ENCODE peak calls at places on chromosomes 3 and 15, in six cellular contexts. Q, F, P, Y, Z and J are unnamed samples.

GRCh38 chr3:126567696-126568438 is 9.1 kb upstream of the C3orf22 start:
- DNase-seq in Q (no peak), F (peak; percentile 13), P (no peak), Y (no peak), Z (peak; percentile 65), J (peak; percentile 42)

GRCh38 chr3:196619213-196619612 is 20.3 kb upstream of the NRROS start:
- DNase-seq in Q (no peak), F (no peak), P (no peak), Y (no peak), Z (no peak), J (no peak)

GRCh38 chr3:8875831-8876230 is 87.4 kb downstream of the RAD18 start:
- DNase-seq in Q (no peak), F (no peak), P (no peak), Y (no peak), Z (no peak), J (no peak)

GRCh38 chr3:111915905-111916304 is 56.8 kb downstream of the PHLDB2 start:
- DNase-seq in Q (peak; percentile 87), F (no peak), P (no peak), Y (no peak), Z (no peak), J (no peak)

GRCh38 chr15:40282144-40282869 is 557 bp downstream of the ANKRD63 start:
- DNase-seq in Q (peak; percentile 31), F (peak; percentile 92), P (peak; percentile 56), Y (peak; percentile 50), Z (no peak), J (no peak)

GRCh38 chr3:31312400-31312799 is 220.3 kb upstream of the STT3B start:
- DNase-seq in Q (no peak), F (no peak), P (no peak), Y (no peak), Z (no peak), J (no peak)

GRCh38 chr3:104069114-104069513 is 1297.6 kb upstream of the ALCAM start:
- DNase-seq in Q (no peak), F (no peak), P (no peak), Y (no peak), Z (no peak), J (no peak)

GRCh38 chr3:38579146-38579545 is 70.3 kb downstream of the SCN5A start:
- DNase-seq in Q (no peak), F (peak; percentile 70), P (peak; percentile 17), Y (no peak), Z (peak; percentile 74), J (peak; percentile 69)

GRCh38 chr3:100159564-100160153 is 45.4 kb upstream of the FILIP1L start:
- DNase-seq in Q (peak; percentile 94), F (no peak), P (no peak), Y (no peak), Z (no peak), J (no peak)

GRCh38 chr3:24360946-24361345 is 133.7 kb downstream of the THRB start:
- DNase-seq in Q (no peak), F (no peak), P (no peak), Y (no peak), Z (no peak), J (no peak)

GRCh38 chr3:69932501-69932900 is 67.0 kb upstream of the SAMMSON start:
- DNase-seq in Q (no peak), F (no peak), P (no peak), Y (no peak), Z (no peak), J (no peak)

GRCh38 chr3:124246949-124247348 is 255.0 kb upstream of the ROPN1 start:
- DNase-seq in Q (peak; percentile 26), F (no peak), P (no peak), Y (peak; percentile 19), Z (no peak), J (no peak)

GRCh38 chr3:196179380-196180308 is 31.6 kb downstream of the ZDHHC19 start:
- DNase-seq in Q (peak; percentile 25), F (peak; percentile 83), P (no peak), Y (peak; percentile 52), Z (no peak), J (no peak)

GRCh38 chr3:120022729-120023128 is 71.5 kb downstream of the GSK3B start:
- DNase-seq in Q (no peak), F (no peak), P (no peak), Y (no peak), Z (no peak), J (no peak)

GRCh38 chr3:68403741-68404140 is 528.6 kb downstream of the TAFA4 start:
- DNase-seq in Q (no peak), F (no peak), P (no peak), Y (no peak), Z (no peak), J (no peak)

GRCh38 chr15:80563372-80563997 is 131.6 kb upstream of the ABHD17C start:
- DNase-seq in Q (no peak), F (no peak), P (no peak), Y (no peak), Z (peak; percentile 77), J (no peak)

GRCh38 chr3:50516048-50516871 is 12.8 kb upstream of the CACNA2D2 start:
- DNase-seq in Q (peak; percentile 3), F (peak; percentile 86), P (peak; percentile 26), Y (peak; percentile 22), Z (no peak), J (no peak)
- TF ChIP-seq POLR2AphosphoS5 in Q (no peak), F (peak; percentile 17), P (no peak), Y (no peak), Z (no peak), J (no peak)

DNA sequence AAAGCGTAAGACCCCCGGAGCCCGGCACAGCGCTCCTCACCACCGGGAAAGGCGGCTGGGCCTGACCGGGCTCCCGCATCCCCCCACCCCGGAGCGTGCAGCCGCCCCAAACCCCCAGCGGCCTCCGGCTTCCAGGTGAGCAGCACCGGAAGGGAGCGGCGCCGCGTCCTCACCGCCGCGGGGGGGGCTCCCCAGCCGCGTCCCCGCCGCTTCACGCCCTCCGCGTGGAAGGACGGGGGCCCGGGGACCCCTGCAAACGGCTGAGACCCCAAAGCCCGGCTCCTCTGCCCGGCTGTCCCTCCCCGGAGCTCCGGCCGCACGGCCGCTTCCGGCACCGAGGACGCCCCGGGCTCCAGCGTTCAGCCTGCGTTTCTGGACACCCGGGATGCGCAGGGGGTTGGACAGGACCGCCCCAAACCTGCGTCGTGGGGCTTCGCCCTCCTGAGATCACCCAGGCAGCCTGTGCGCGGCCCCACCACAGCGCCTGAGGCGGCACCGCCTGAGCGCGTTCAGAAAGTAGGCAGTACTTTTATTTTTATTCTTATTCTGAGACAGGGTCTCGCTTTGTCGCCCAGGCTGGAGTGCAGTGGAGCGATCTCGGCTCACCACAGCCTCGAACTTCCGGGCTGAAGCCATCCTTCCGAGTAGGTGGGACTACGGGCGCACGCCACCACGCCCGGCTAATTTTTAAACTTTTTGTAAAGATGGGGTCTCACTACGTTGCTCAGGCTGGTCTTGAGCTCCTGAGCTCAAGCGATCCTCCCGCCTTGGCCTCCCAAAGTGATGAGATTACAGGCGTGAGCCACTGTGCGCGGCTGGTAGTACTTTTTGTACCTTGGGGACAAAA is 51.6 kb upstream of the BLM start:
- DNase-seq in Q (peak; percentile 19), F (peak; percentile 92), P (peak; percentile 48), Y (peak; percentile 64), Z (no peak), J (peak; percentile 83)
- H3K4me1 ChIP-seq in Q (no peaks in the 10 kb centered on the region), F (peaks cover 4% of the 10 kb centered on the region), P (peaks cover 35% of the 10 kb centered on the region), Y (peaks cover 14% of the 10 kb centered on the region), Z (peaks cover 11% of the 10 kb centered on the region), J (peaks cover 28% of the 10 kb centered on the region)

DNA sequence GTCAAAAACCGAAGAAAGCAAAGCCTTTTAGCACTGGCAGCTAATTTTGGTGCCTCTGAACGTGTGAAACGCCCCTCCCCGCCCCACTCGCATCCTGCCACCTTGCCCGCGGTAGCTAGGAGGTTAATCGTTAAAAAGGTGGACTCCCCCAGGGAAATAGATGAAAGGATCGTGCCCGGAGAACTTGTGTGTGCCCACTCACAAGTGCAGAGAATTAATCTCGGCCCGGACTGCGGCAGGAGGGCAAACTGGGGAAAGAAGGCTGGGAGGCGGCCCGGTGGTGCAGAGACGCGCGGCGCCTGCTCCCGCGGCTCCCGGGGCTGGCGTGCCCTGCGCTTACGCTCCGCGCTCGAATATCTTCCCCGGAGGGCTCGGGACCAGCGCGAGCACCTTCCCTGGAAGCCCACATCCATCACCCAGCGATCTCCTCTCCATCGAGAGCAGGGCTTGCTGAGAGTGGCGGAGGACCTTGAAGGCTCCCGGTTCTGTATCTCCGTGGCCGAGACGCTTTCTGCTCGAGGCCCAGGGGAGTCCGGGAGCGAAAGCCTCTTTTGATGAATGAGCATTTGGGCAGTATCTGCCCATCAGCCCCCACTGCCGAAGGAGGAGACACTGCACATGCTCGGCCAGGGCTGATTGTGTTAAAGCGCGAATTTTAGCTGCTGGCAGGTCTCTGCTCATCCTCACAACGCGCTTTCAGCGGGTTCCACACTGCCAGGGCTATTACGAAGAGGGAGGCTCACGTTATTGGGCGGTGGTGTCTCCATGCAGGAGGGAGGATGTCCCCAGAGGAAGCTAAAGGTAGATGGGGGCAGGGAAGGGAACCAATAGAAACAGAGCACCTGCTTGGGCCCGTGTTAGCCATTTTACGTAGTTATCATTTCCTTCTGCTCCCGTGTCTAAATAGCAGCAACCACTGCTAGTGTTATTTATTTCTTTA is 1.3 kb upstream of the SPTSSB start:
- DNase-seq in Q (peak; percentile 27), F (peak; percentile 79), P (peak; percentile 44), Y (no peak), Z (no peak), J (no peak)
- TF ChIP-seq POLR2AphosphoS5 in Q (no peak), F (no peak), P (no peak), Y (no peak), Z (no peak), J (no peak)

DNA sequence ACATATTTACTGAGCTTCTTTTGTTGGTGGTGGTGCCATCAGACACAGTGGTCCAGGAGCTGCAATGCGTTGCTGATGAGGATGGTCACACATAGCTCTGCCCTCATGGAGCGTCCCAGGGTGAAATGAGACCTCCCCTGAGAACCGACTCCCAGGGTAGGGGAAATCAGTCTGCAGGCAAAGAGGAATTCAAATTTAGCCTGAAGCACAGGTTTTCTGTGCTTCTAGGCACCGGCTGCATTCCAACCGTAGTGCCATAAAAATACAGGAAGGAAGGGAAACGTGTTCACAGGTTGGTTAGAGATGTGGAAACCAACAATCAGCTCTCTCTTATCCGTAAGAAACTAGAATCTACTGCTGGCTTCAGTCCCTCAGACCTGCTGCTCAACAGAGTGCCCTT is 19.2 kb downstream of the SMAD3 start:
- DNase-seq in Q (no peak), F (no peak), P (no peak), Y (no peak), Z (no peak), J (no peak)
- H3K4me1 ChIP-seq in Q (peaks cover 85% of the 10 kb centered on the region), F (peaks cover 83% of the 10 kb centered on the region), P (peaks cover 100% of the 10 kb centered on the region), Y (peaks cover 94% of the 10 kb centered on the region), Z (peaks cover 97% of the 10 kb centered on the region), J (peaks cover 92% of the 10 kb centered on the region)

GRCh38 chr15:75389791-75390382 is 21.5 kb upstream of the MAN2C1 start:
- DNase-seq in Q (no peak), F (no peak), P (no peak), Y (no peak), Z (no peak), J (no peak)
- TF ChIP-seq POLR2AphosphoS5 in Q (no peak), F (no peak), P (no peak), Y (no peak), Z (no peak), J (no peak)